ENCODE peak calls at places on chromosomes 16 and 17, in six cellular contexts. P, G, R, Z, I and T are unnamed samples.

GRCh38 chr16:80369559-80369958 is 171.2 kb upstream of the DYNLRB2 start:
- DNase-seq in Z (peak), I (peak), G (peak), P (peak), R (no peak), T (no peak)

GRCh38 chr17:72175787-72176515 is 55.1 kb downstream of the SOX9 start:
- DNase-seq in G (no peak), R (no peak), I (peak), Z (no peak), P (no peak), T (no peak)

GRCh38 chr17:68497885-68498319 is 14.3 kb upstream of the PRKAR1A start:
- DNase-seq in P (no peak), R (no peak), I (no peak), G (no peak), Z (no peak), T (no peak)

GRCh38 chr17:79294459-79295071 is 219.9 kb downstream of the ENGASE start:
- DNase-seq in Z (no peak), R (no peak), G (peak), I (peak), P (peak), T (no peak)

GRCh38 chr16:1285669-1286491 is 23.6 kb upstream of the UBE2I start:
- DNase-seq in Z (no peak), G (no peak), P (peak), I (no peak), R (no peak), T (no peak)

GRCh38 chr17:10369239-10369638 is 3.6 kb downstream of the MYH13 start:
- DNase-seq in I (no peak), Z (no peak), G (no peak), R (no peak), P (no peak), T (no peak)

GRCh38 chr16:68289621-68290329 is 21.0 kb downstream of the SLC7A6OS start:
- DNase-seq in I (no peak), P (no peak), Z (no peak), R (peak), G (no peak), T (no peak)

GRCh38 chr17:46876926-46877325 is 25.5 kb downstream of the WNT9B start:
- DNase-seq in R (no peak), G (no peak), P (no peak), I (no peak), Z (no peak), T (no peak)

GRCh38 chr17:50042211-50042610 is 13.7 kb upstream of the ITGA3 start:
- DNase-seq in G (no peak), R (no peak), P (no peak), I (no peak), Z (no peak), T (no peak)

GRCh38 chr16:13453938-13454553 is 465.9 kb upstream of the ERCC4 start:
- DNase-seq in P (peak), G (no peak), R (no peak), I (peak), Z (no peak), T (no peak)

GRCh38 chr16:10961231-10961630 is 16.9 kb downstream of the CLEC16A start:
- DNase-seq in G (peak), Z (peak), P (no peak), R (peak), I (peak), T (no peak)

GRCh38 chr16:27428035-27428785 is 26.2 kb downstream of the IL21R start:
- DNase-seq in I (no peak), R (no peak), Z (peak), P (no peak), G (no peak), T (no peak)

DNA sequence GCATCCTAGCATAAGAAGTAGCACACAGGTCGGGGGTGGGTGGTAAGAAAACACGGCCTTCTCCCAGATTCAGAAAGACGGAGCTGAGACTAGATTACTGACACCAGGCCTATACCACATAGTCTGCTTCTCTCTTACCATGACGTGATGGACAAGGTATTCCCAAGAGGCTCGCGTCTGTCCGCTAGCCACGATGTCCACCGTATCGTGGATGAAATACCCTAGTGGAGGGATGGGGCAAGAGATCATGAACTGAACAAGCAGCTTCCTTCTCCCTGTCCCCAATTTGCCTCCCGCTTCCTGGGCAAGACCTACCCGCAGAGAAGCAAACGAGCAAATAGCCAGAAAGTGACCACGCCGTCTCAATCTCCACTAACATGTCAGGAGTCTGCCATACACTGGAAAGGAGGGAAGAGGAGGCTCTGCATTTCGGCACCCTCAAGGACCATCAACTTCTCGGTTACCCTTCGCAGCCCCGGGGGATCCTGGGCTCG is 820 bp downstream of the TLCD1 start:
- DNase-seq in P (no peak), G (no peak), I (peak), Z (no peak), R (no peak), T (no peak)
- TF ChIP-seq CTCF in P (no peak), G (no peak), I (peak), Z (no peak), R (peak), T (no peak)

GRCh38 chr17:4562000-4562969 is 1.9 kb upstream of the GGT6 start:
- DNase-seq in I (no peak), P (no peak), R (no peak), G (no peak), Z (no peak), T (no peak)

GRCh38 chr17:4558311-4558972 is 1.9 kb downstream of the GGT6 start:
- DNase-seq in P (no peak), I (no peak), Z (no peak), R (no peak), G (no peak), T (no peak)

GRCh38 chr17:4559851-4560820 is at the start of gene GGT6:
- DNase-seq in P (no peak), Z (no peak), I (peak), R (no peak), G (no peak), T (no peak)

GRCh38 chr17:4559139-4559791 is 1.1 kb downstream of the GGT6 start:
- DNase-seq in R (no peak), I (no peak), P (no peak), Z (no peak), G (no peak), T (no peak)

GRCh38 chr17:4560837-4561241 is 462 bp upstream of the GGT6 start:
- DNase-seq in Z (no peak), G (no peak), I (no peak), P (peak), R (no peak), T (no peak)
- TF ChIP-seq CTCF in Z (no peak), G (no peak), I (peak), P (peak), R (peak), T (no peak)

DNA sequence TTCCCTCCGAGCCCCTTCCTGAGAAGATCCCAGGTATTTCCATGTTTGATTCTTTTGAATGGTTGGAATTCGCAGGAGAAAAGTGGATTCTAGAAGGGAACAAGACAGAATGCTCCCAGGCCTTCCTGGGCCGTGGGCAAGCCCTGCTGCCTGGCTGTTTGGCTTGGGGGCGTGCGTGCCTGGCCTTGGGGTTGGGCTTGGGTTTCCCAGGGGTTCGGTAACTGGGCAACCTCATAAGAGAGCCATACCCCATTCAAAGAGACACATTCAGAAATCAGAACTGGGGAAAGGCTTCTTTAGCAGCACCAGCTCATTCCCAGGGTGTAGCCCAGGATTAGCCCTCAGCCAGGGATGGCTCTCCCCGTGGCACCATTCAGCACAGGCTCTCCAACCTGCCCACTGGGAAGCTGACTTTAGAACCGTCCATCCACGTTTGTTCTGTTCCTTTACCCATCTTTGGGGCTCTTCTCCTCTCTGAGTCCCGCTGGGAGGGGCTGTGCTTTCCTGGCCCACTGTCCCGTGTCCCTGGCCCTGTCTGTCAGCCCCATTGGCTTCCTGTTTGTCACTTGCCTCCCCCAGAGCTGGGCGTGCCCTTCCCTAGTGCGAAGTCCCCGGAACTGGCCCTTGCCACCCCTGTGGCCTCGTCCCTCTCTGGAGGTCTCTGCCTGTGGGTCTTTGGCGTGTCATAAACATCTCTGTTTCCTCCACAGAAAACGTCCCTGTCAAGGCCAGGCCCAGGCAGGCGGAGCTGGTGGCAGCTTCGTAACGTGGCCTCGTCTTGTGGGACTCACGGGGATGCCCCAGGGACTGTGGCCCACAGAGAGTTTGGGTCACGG is 7.0 kb downstream of the CHMP6 start:
- DNase-seq in P (no peak), R (no peak), G (no peak), Z (no peak), I (no peak), T (no peak)
- TF ChIP-seq CTCF in P (no peak), R (no peak), G (no peak), Z (no peak), I (no peak), T (no peak)

DNA sequence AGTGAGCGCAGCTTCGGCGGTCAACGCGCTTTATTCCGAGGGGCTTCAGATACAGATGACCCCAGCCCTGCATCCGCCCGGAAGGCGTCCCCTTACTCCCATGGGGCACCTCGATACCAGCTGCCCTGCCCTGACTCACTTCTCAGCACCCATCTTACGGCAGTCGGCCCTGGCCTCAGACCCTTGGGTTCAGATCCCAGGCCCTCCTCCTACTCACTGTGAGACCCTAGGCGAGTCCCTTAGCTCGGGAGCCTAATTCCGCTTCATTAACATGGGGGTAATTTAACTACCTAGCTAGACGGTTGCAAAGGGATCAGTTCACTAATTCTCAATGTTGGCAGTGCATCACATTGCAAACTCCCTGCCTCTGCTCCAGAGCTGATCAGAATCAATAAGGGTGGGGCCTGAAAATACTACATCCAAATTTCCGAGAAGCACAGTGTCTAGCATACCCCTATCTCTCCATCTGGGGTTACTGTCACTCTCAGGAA is 281 bp upstream of the FLOT2 start:
- DNase-seq in G (peak), I (no peak), R (no peak), Z (no peak), P (no peak), T (no peak)
- TF ChIP-seq CTCF in G (no peak), I (no peak), R (no peak), Z (no peak), P (no peak), T (no peak)

GRCh38 chr17:55549140-55549539 is 37.9 kb upstream of the SMIM36 start:
- DNase-seq in Z (no peak), I (peak), P (peak), G (no peak), R (no peak), T (no peak)
- TF ChIP-seq CTCF in Z (peak), I (no peak), P (peak), G (no peak), R (peak), T (peak)

GRCh38 chr17:65103431-65103830 is 33.7 kb upstream of the RGS9 start:
- DNase-seq in I (no peak), R (no peak), G (no peak), P (no peak), Z (no peak), T (no peak)

GRCh38 chr17:65104973-65105372 is 32.2 kb upstream of the RGS9 start:
- DNase-seq in R (no peak), I (no peak), Z (no peak), G (no peak), P (no peak), T (no peak)

GRCh38 chr17:65102788-65103187 is 34.4 kb upstream of the RGS9 start:
- DNase-seq in Z (no peak), P (no peak), I (no peak), G (no peak), R (no peak), T (no peak)

GRCh38 chr17:65104541-65104940 is 32.6 kb upstream of the RGS9 start:
- DNase-seq in P (no peak), Z (no peak), I (no peak), G (no peak), R (no peak), T (no peak)

GRCh38 chr17:65103896-65104295 is 33.3 kb upstream of the RGS9 start:
- DNase-seq in Z (no peak), P (no peak), I (peak), R (no peak), G (no peak), T (no peak)
- TF ChIP-seq CTCF in Z (no peak), P (no peak), I (no peak), R (no peak), G (no peak), T (no peak)

GRCh38 chr16:60686824-60687223 is 1349.4 kb downstream of the CDH8 start:
- DNase-seq in G (no peak), P (no peak), R (no peak), I (no peak), Z (no peak), T (no peak)
- TF ChIP-seq CTCF in G (no peak), P (no peak), R (no peak), I (no peak), Z (no peak), T (no peak)

GRCh38 chr17:80766290-80766689 is 221.7 kb downstream of the RPTOR start:
- DNase-seq in Z (no peak), R (no peak), G (no peak), I (no peak), P (no peak), T (no peak)
- TF ChIP-seq CTCF in Z (no peak), R (no peak), G (no peak), I (no peak), P (no peak), T (no peak)